ENCODE peak calls at places on chromosomes 1 and 21, in nine cellular contexts. One of them, this sample, is unnamed.

GRCh38 chr21:39542736-39543135 is 70.0 kb upstream of the B3GALT5 start:
- DNase-seq in uterus: no peak
- DNase-seq in CD8-positive, alpha-beta T cell: no peak
- DNase-seq in heart left ventricle: no peak
- DNase-seq in spleen: no peak
- DNase-seq in body of pancreas: no peak
- DNase-seq in fibroblast of lung: no peak
- DNase-seq in endodermal cell: no peak
- DNase-seq in Panc1: no peak
- DNase-seq in this sample: no peak

GRCh38 chr1:2443285-2444137 is 31.1 kb upstream of the PEX10 start:
- DNase-seq in heart left ventricle: no peak
- DNase-seq in endodermal cell: peak; percentile 81
- DNase-seq in spleen: no peak
- DNase-seq in CD8-positive, alpha-beta T cell: peak; percentile 29
- DNase-seq in uterus: no peak
- DNase-seq in Panc1: no peak
- DNase-seq in body of pancreas: no peak
- DNase-seq in fibroblast of lung: no peak
- DNase-seq in this sample: no peak

GRCh38 chr1:11522400-11523235 is 43.7 kb downstream of the DISP3 start:
- DNase-seq in uterus: no peak
- DNase-seq in Panc1: no peak
- DNase-seq in body of pancreas: no peak
- DNase-seq in heart left ventricle: no peak
- DNase-seq in endodermal cell: peak; percentile 33
- DNase-seq in fibroblast of lung: no peak
- DNase-seq in CD8-positive, alpha-beta T cell: no peak
- DNase-seq in spleen: peak; percentile 76
- DNase-seq in this sample: no peak

GRCh38 chr1:230288641-230289349 is 137.3 kb downstream of the PGBD5 start:
- DNase-seq in fibroblast of lung: no peak
- DNase-seq in CD8-positive, alpha-beta T cell: no peak
- DNase-seq in spleen: peak; percentile 69
- DNase-seq in endodermal cell: no peak
- DNase-seq in uterus: no peak
- DNase-seq in Panc1: no peak
- DNase-seq in heart left ventricle: no peak
- DNase-seq in body of pancreas: no peak
- DNase-seq in this sample: no peak

GRCh38 chr1:36123357-36123756 is 1.7 kb downstream of the COL8A2 start:
- DNase-seq in body of pancreas: peak; percentile 48
- DNase-seq in CD8-positive, alpha-beta T cell: no peak
- DNase-seq in spleen: no peak
- DNase-seq in Panc1: no peak
- DNase-seq in uterus: no peak
- DNase-seq in heart left ventricle: no peak
- DNase-seq in endodermal cell: no peak
- DNase-seq in fibroblast of lung: no peak
- DNase-seq in this sample: no peak

GRCh38 chr1:28986296-28986910 is 72.0 kb downstream of the EPB41 start:
- DNase-seq in heart left ventricle: no peak
- DNase-seq in uterus: no peak
- DNase-seq in fibroblast of lung: no peak
- DNase-seq in CD8-positive, alpha-beta T cell: no peak
- DNase-seq in body of pancreas: no peak
- DNase-seq in Panc1: no peak
- DNase-seq in endodermal cell: no peak
- DNase-seq in spleen: no peak
- DNase-seq in this sample: no peak

GRCh38 chr1:195897072-195897471 is 711.2 kb downstream of the KCNT2 start:
- DNase-seq in heart left ventricle: no peak
- DNase-seq in Panc1: no peak
- DNase-seq in endodermal cell: no peak
- DNase-seq in fibroblast of lung: no peak
- DNase-seq in uterus: no peak
- DNase-seq in CD8-positive, alpha-beta T cell: no peak
- DNase-seq in spleen: no peak
- DNase-seq in body of pancreas: no peak
- DNase-seq in this sample: no peak

GRCh38 chr1:235910357-235911299 is 43.9 kb upstream of the LYST start:
- DNase-seq in CD8-positive, alpha-beta T cell: no peak
- DNase-seq in body of pancreas: peak; percentile 20
- DNase-seq in heart left ventricle: peak; percentile 62
- DNase-seq in Panc1: peak; percentile 94
- DNase-seq in fibroblast of lung: peak; percentile 92
- DNase-seq in spleen: no peak
- DNase-seq in uterus: peak; percentile 35
- DNase-seq in endodermal cell: peak; percentile 81
- DNase-seq in this sample: no peak

GRCh38 chr1:77888071-77888428 is 374 bp upstream of the NEXN start:
- DNase-seq in CD8-positive, alpha-beta T cell: no peak
- DNase-seq in spleen: no peak
- DNase-seq in uterus: no peak
- DNase-seq in Panc1: no peak
- DNase-seq in endodermal cell: no peak
- DNase-seq in heart left ventricle: no peak
- DNase-seq in fibroblast of lung: peak; percentile 95
- DNase-seq in body of pancreas: peak; percentile 47
- DNase-seq in this sample: no peak

GRCh38 chr1:32345289-32345827 is 9.3 kb upstream of the MARCKSL1 start:
- DNase-seq in uterus: no peak
- DNase-seq in CD8-positive, alpha-beta T cell: peak; percentile 41
- DNase-seq in body of pancreas: peak; percentile 69
- DNase-seq in fibroblast of lung: peak; percentile 56
- DNase-seq in Panc1: no peak
- DNase-seq in endodermal cell: no peak
- DNase-seq in heart left ventricle: no peak
- DNase-seq in spleen: peak; percentile 83
- DNase-seq in this sample: no peak

GRCh38 chr1:57131701-57132394 is 166.0 kb upstream of the C8B start:
- DNase-seq in fibroblast of lung: peak; percentile 8
- DNase-seq in CD8-positive, alpha-beta T cell: no peak
- DNase-seq in heart left ventricle: no peak
- DNase-seq in body of pancreas: no peak
- DNase-seq in spleen: no peak
- DNase-seq in uterus: no peak
- DNase-seq in Panc1: no peak
- DNase-seq in endodermal cell: no peak
- DNase-seq in this sample: no peak

GRCh38 chr1:96722161-96722908 is 751 bp downstream of the PTBP2 start:
- DNase-seq in uterus: peak; percentile 63
- DNase-seq in Panc1: peak; percentile 2
- DNase-seq in fibroblast of lung: peak; percentile 67
- DNase-seq in body of pancreas: peak; percentile 48
- DNase-seq in heart left ventricle: peak; percentile 72
- DNase-seq in CD8-positive, alpha-beta T cell: no peak
- DNase-seq in spleen: peak; percentile 92
- DNase-seq in endodermal cell: peak; percentile 86
- DNase-seq in this sample: peak; percentile 46

GRCh38 chr1:19100008-19100407 is 110.1 kb downstream of the UBR4 start:
- DNase-seq in spleen: no peak
- DNase-seq in Panc1: no peak
- DNase-seq in body of pancreas: peak; percentile 22
- DNase-seq in uterus: no peak
- DNase-seq in CD8-positive, alpha-beta T cell: no peak
- DNase-seq in endodermal cell: no peak
- DNase-seq in fibroblast of lung: no peak
- DNase-seq in heart left ventricle: no peak
- DNase-seq in this sample: no peak

GRCh38 chr1:1534401-1535145 is 5.9 kb downstream of the TMEM240 start:
- DNase-seq in uterus: no peak
- DNase-seq in body of pancreas: no peak
- DNase-seq in heart left ventricle: no peak
- DNase-seq in spleen: no peak
- DNase-seq in endodermal cell: no peak
- DNase-seq in Panc1: no peak
- DNase-seq in fibroblast of lung: no peak
- DNase-seq in CD8-positive, alpha-beta T cell: no peak
- DNase-seq in this sample: no peak

GRCh38 chr1:183029591-183030000 is 6.4 kb downstream of the LAMC1 start:
- DNase-seq in body of pancreas: no peak
- DNase-seq in Panc1: no peak
- DNase-seq in uterus: no peak
- DNase-seq in endodermal cell: no peak
- DNase-seq in heart left ventricle: no peak
- DNase-seq in CD8-positive, alpha-beta T cell: no peak
- DNase-seq in fibroblast of lung: peak; percentile 24
- DNase-seq in spleen: no peak
- DNase-seq in this sample: no peak

GRCh38 chr1:41503507-41504125 is 19.1 kb upstream of the EDN2 start:
- DNase-seq in uterus: no peak
- DNase-seq in body of pancreas: no peak
- DNase-seq in fibroblast of lung: no peak
- DNase-seq in spleen: no peak
- DNase-seq in endodermal cell: peak; percentile 61
- DNase-seq in CD8-positive, alpha-beta T cell: no peak
- DNase-seq in Panc1: no peak
- DNase-seq in heart left ventricle: no peak
- DNase-seq in this sample: no peak
- TF ChIP-seq CTCF in uterus: no peak
- TF ChIP-seq CTCF in body of pancreas: no peak
- TF ChIP-seq CTCF in fibroblast of lung: peak; percentile 11
- TF ChIP-seq CTCF in spleen: no peak
- TF ChIP-seq CTCF in endodermal cell: peak; percentile 57
- TF ChIP-seq CTCF in CD8-positive, alpha-beta T cell: no peak
- TF ChIP-seq CTCF in Panc1: no peak
- TF ChIP-seq CTCF in heart left ventricle: no peak
- TF ChIP-seq CTCF in this sample: no peak

GRCh38 chr1:9361630-9362256 is 69.0 kb downstream of the SPSB1 start:
- DNase-seq in Panc1: no peak
- DNase-seq in endodermal cell: no peak
- DNase-seq in uterus: no peak
- DNase-seq in CD8-positive, alpha-beta T cell: no peak
- DNase-seq in spleen: no peak
- DNase-seq in body of pancreas: no peak
- DNase-seq in heart left ventricle: no peak
- DNase-seq in fibroblast of lung: peak; percentile 30
- DNase-seq in this sample: no peak
- H3K27ac ChIP-seq in Panc1: peak overlapping the region; percentile 23
- H3K27ac ChIP-seq in endodermal cell: no peak overlapping the region
- H3K27ac ChIP-seq in uterus: peak overlapping the region; percentile 53
- H3K27ac ChIP-seq in CD8-positive, alpha-beta T cell: no peak overlapping the region
- H3K27ac ChIP-seq in spleen: peak overlapping the region; percentile 1
- H3K27ac ChIP-seq in body of pancreas: no peak overlapping the region
- H3K27ac ChIP-seq in heart left ventricle: no peak overlapping the region
- H3K27ac ChIP-seq in fibroblast of lung: no peak overlapping the region
- H3K27ac ChIP-seq in this sample: no peak overlapping the region

GRCh38 chr1:82565546-82565945 is 764.8 kb downstream of the ADGRL2 start:
- DNase-seq in CD8-positive, alpha-beta T cell: no peak
- DNase-seq in heart left ventricle: no peak
- DNase-seq in fibroblast of lung: peak; percentile 57
- DNase-seq in body of pancreas: peak; percentile 31
- DNase-seq in endodermal cell: no peak
- DNase-seq in spleen: no peak
- DNase-seq in uterus: no peak
- DNase-seq in Panc1: peak; percentile 15
- DNase-seq in this sample: no peak

GRCh38 chr1:82565146-82565545 is 764.4 kb downstream of the ADGRL2 start:
- DNase-seq in body of pancreas: peak; percentile 3
- DNase-seq in Panc1: no peak
- DNase-seq in heart left ventricle: no peak
- DNase-seq in uterus: no peak
- DNase-seq in spleen: no peak
- DNase-seq in fibroblast of lung: peak; percentile 66
- DNase-seq in CD8-positive, alpha-beta T cell: no peak
- DNase-seq in endodermal cell: peak; percentile 60
- DNase-seq in this sample: peak; percentile 16

GRCh38 chr1:82560566-82560965 is 759.8 kb downstream of the ADGRL2 start:
- DNase-seq in body of pancreas: no peak
- DNase-seq in fibroblast of lung: no peak
- DNase-seq in Panc1: no peak
- DNase-seq in uterus: no peak
- DNase-seq in endodermal cell: no peak
- DNase-seq in CD8-positive, alpha-beta T cell: no peak
- DNase-seq in heart left ventricle: no peak
- DNase-seq in spleen: no peak
- DNase-seq in this sample: no peak

GRCh38 chr1:82564338-82564737 is 763.6 kb downstream of the ADGRL2 start:
- DNase-seq in body of pancreas: peak; percentile 4
- DNase-seq in spleen: no peak
- DNase-seq in heart left ventricle: no peak
- DNase-seq in endodermal cell: no peak
- DNase-seq in uterus: no peak
- DNase-seq in CD8-positive, alpha-beta T cell: no peak
- DNase-seq in Panc1: no peak
- DNase-seq in fibroblast of lung: no peak
- DNase-seq in this sample: peak; percentile 64

GRCh38 chr1:82562448-82562847 is 761.7 kb downstream of the ADGRL2 start:
- DNase-seq in uterus: no peak
- DNase-seq in endodermal cell: no peak
- DNase-seq in Panc1: no peak
- DNase-seq in spleen: no peak
- DNase-seq in heart left ventricle: no peak
- DNase-seq in fibroblast of lung: no peak
- DNase-seq in CD8-positive, alpha-beta T cell: no peak
- DNase-seq in body of pancreas: no peak
- DNase-seq in this sample: no peak
- H3K9me3 ChIP-seq in uterus: no peaks in the 10 kb centered on the region
- H3K9me3 ChIP-seq in endodermal cell: no peaks in the 10 kb centered on the region
- H3K9me3 ChIP-seq in Panc1: peaks cover 3% of the 10 kb centered on the region
- H3K9me3 ChIP-seq in spleen: no peaks in the 10 kb centered on the region
- H3K9me3 ChIP-seq in heart left ventricle: no peaks in the 10 kb centered on the region
- H3K9me3 ChIP-seq in fibroblast of lung: no peaks in the 10 kb centered on the region
- H3K9me3 ChIP-seq in CD8-positive, alpha-beta T cell: no peaks in the 10 kb centered on the region
- H3K9me3 ChIP-seq in body of pancreas: no peaks in the 10 kb centered on the region
- H3K9me3 ChIP-seq in this sample: no peaks in the 10 kb centered on the region

GRCh38 chr1:5829414-5829813 is 162.8 kb downstream of the NPHP4 start:
- DNase-seq in CD8-positive, alpha-beta T cell: no peak
- DNase-seq in heart left ventricle: no peak
- DNase-seq in uterus: no peak
- DNase-seq in endodermal cell: no peak
- DNase-seq in body of pancreas: no peak
- DNase-seq in spleen: peak; percentile 1
- DNase-seq in Panc1: no peak
- DNase-seq in fibroblast of lung: no peak
- DNase-seq in this sample: no peak

GRCh38 chr1:5831600-5832335 is 160.5 kb downstream of the NPHP4 start:
- DNase-seq in endodermal cell: peak; percentile 68
- DNase-seq in body of pancreas: peak; percentile 85
- DNase-seq in CD8-positive, alpha-beta T cell: no peak
- DNase-seq in Panc1: no peak
- DNase-seq in spleen: no peak
- DNase-seq in uterus: no peak
- DNase-seq in heart left ventricle: no peak
- DNase-seq in fibroblast of lung: no peak
- DNase-seq in this sample: no peak

GRCh38 chr1:5828322-5828935 is 163.8 kb downstream of the NPHP4 start:
- DNase-seq in spleen: peak; percentile 36
- DNase-seq in Panc1: no peak
- DNase-seq in fibroblast of lung: no peak
- DNase-seq in CD8-positive, alpha-beta T cell: no peak
- DNase-seq in heart left ventricle: no peak
- DNase-seq in body of pancreas: no peak
- DNase-seq in endodermal cell: no peak
- DNase-seq in uterus: no peak
- DNase-seq in this sample: no peak

GRCh38 chr1:5832916-5833895 is 159.0 kb downstream of the NPHP4 start:
- DNase-seq in Panc1: no peak
- DNase-seq in CD8-positive, alpha-beta T cell: no peak
- DNase-seq in uterus: no peak
- DNase-seq in heart left ventricle: no peak
- DNase-seq in fibroblast of lung: no peak
- DNase-seq in body of pancreas: no peak
- DNase-seq in endodermal cell: no peak
- DNase-seq in spleen: no peak
- DNase-seq in this sample: no peak

GRCh38 chr1:5830771-5831599 is 161.2 kb downstream of the NPHP4 start:
- DNase-seq in fibroblast of lung: no peak
- DNase-seq in heart left ventricle: no peak
- DNase-seq in endodermal cell: peak; percentile 97
- DNase-seq in uterus: no peak
- DNase-seq in CD8-positive, alpha-beta T cell: no peak
- DNase-seq in spleen: no peak
- DNase-seq in body of pancreas: no peak
- DNase-seq in Panc1: no peak
- DNase-seq in this sample: no peak
- TF ChIP-seq CTCF in fibroblast of lung: no peak
- TF ChIP-seq CTCF in heart left ventricle: no peak
- TF ChIP-seq CTCF in endodermal cell: peak; percentile 85
- TF ChIP-seq CTCF in uterus: no peak
- TF ChIP-seq CTCF in CD8-positive, alpha-beta T cell: no peak
- TF ChIP-seq CTCF in spleen: no peak
- TF ChIP-seq CTCF in body of pancreas: peak; percentile 12
- TF ChIP-seq CTCF in Panc1: no peak
- TF ChIP-seq CTCF in this sample: no peak